ENCODE peak calls at places on chromosomes 11 and 22, in nine cellular contexts. W, G, M, P, Y, N, S, U and X are unnamed samples.
A peak's percentile ranks its signal among the peaks of the same experiment; 100 is the strongest.

GRCh38 chr11:110249066-110249465 is 47.3 kb downstream of the RDX start:
- DNase-seq in Y (no peak), P (no peak), G (no peak), S (no peak), M (no peak), W (no peak), U (no peak), N (no peak), X (no peak)

GRCh38 chr11:77580712-77581337 is 8.9 kb upstream of the AQP11 start:
- DNase-seq in P (no peak), N (no peak), M (no peak), S (no peak), G (no peak), U (no peak), Y (no peak), W (no peak), X (no peak)

GRCh38 chr22:22884888-22885840 is 2.5 kb upstream of the IGLL5 start:
- DNase-seq in Y (no peak), U (peak; percentile 57), G (no peak), M (no peak), S (no peak), W (no peak), P (no peak), N (no peak), X (no peak)

GRCh38 chr11:10588904-10589303 is 20.4 kb upstream of the LYVE1 start:
- DNase-seq in Y (no peak), P (no peak), S (no peak), U (no peak), G (no peak), W (no peak), M (no peak), N (no peak), X (no peak)

GRCh38 chr11:20360650-20361049 is 2.9 kb upstream of the HTATIP2 start:
- DNase-seq in P (no peak), S (no peak), U (no peak), N (no peak), Y (no peak), W (no peak), G (peak; percentile 28), M (no peak), X (no peak)

GRCh38 chr11:16280256-16280682 is 76.1 kb downstream of the SOX6 start:
- DNase-seq in P (peak; percentile 58), N (peak; percentile 58), W (no peak), S (no peak), G (no peak), U (peak; percentile 0), M (no peak), Y (no peak), X (peak; percentile 42)

GRCh38 chr11:73729594-73730206 is 31.2 kb downstream of the RAB6A start:
- DNase-seq in M (peak; percentile 22), P (no peak), G (no peak), N (no peak), W (no peak), S (no peak), U (no peak), Y (no peak), X (no peak)

GRCh38 chr22:29400576-29400975 is 12.2 kb upstream of the AP1B1 start:
- DNase-seq in S (no peak), U (no peak), P (no peak), M (no peak), Y (no peak), N (no peak), W (no peak), G (no peak), X (no peak)

GRCh38 chr11:68260484-68260883 is 11.3 kb downstream of the C11orf24 start:
- DNase-seq in Y (no peak), S (peak; percentile 14), P (no peak), M (no peak), W (no peak), G (no peak), N (no peak), U (no peak), X (no peak)

GRCh38 chr11:2587132-2587930 is 112.5 kb downstream of the KCNQ1OT1 start:
- DNase-seq in M (peak; percentile 1), Y (peak; percentile 38), W (no peak), N (peak; percentile 37), P (peak; percentile 38), U (no peak), S (peak; percentile 79), G (no peak), X (peak; percentile 13)

GRCh38 chr11:78418584-78419211 is 1.1 kb upstream of the GAB2 start:
- DNase-seq in G (no peak), U (no peak), M (no peak), Y (no peak), N (no peak), W (no peak), S (no peak), P (no peak), X (no peak)